ENCODE peak calls at places on chromosomes 16 and 17, in nine cellular contexts. One of them, this sample, is unnamed.

GRCh38 chr16:89696598-89697128 is 4.8 kb downstream of the SPATA2L start:
- DNase-seq in fibroblast of lung: peak
- DNase-seq in head of caudate nucleus: no peak
- DNase-seq in heart right ventricle: no peak
- DNase-seq in substantia nigra: no peak
- DNase-seq in cardiac fibroblast: no peak
- DNase-seq in stimulated activated CD8-positive, alpha-beta memory T cell treated with anti-CD3 and anti-CD28 coated beads, Interleukin-15, amount 100 ng/mL, for 24 hours: no peak
- DNase-seq in AG04450: no peak
- DNase-seq in epithelial cell of prostate: no peak
- DNase-seq in this sample: no peak

GRCh38 chr16:29734826-29735225 is 11.0 kb downstream of the C16orf54 start:
- DNase-seq in fibroblast of lung: no peak
- DNase-seq in head of caudate nucleus: no peak
- DNase-seq in heart right ventricle: no peak
- DNase-seq in substantia nigra: no peak
- DNase-seq in cardiac fibroblast: no peak
- DNase-seq in stimulated activated CD8-positive, alpha-beta memory T cell treated with anti-CD3 and anti-CD28 coated beads, Interleukin-15, amount 100 ng/mL, for 24 hours: no peak
- DNase-seq in AG04450: no peak
- DNase-seq in epithelial cell of prostate: no peak
- DNase-seq in this sample: no peak

GRCh38 chr16:67185003-67185865 is 1.5 kb upstream of the MATCAP1 start:
- DNase-seq in fibroblast of lung: peak
- DNase-seq in head of caudate nucleus: peak
- DNase-seq in heart right ventricle: peak
- DNase-seq in substantia nigra: peak
- DNase-seq in cardiac fibroblast: peak
- DNase-seq in stimulated activated CD8-positive, alpha-beta memory T cell treated with anti-CD3 and anti-CD28 coated beads, Interleukin-15, amount 100 ng/mL, for 24 hours: peak
- DNase-seq in AG04450: peak
- DNase-seq in epithelial cell of prostate: no peak
- DNase-seq in this sample: peak

GRCh38 chr16:4609200-4610010 is 5.3 kb downstream of the UBALD1 start:
- DNase-seq in fibroblast of lung: no peak
- DNase-seq in head of caudate nucleus: no peak
- DNase-seq in heart right ventricle: no peak
- DNase-seq in substantia nigra: no peak
- DNase-seq in cardiac fibroblast: no peak
- DNase-seq in stimulated activated CD8-positive, alpha-beta memory T cell treated with anti-CD3 and anti-CD28 coated beads, Interleukin-15, amount 100 ng/mL, for 24 hours: no peak
- DNase-seq in AG04450: no peak
- DNase-seq in epithelial cell of prostate: no peak
- DNase-seq in this sample: no peak

GRCh38 chr17:61362396-61362795 is 37.2 kb upstream of the TBX2 start:
- DNase-seq in fibroblast of lung: no peak
- DNase-seq in head of caudate nucleus: no peak
- DNase-seq in heart right ventricle: no peak
- DNase-seq in substantia nigra: no peak
- DNase-seq in cardiac fibroblast: no peak
- DNase-seq in stimulated activated CD8-positive, alpha-beta memory T cell treated with anti-CD3 and anti-CD28 coated beads, Interleukin-15, amount 100 ng/mL, for 24 hours: no peak
- DNase-seq in AG04450: no peak
- DNase-seq in epithelial cell of prostate: no peak
- DNase-seq in this sample: no peak

GRCh38 chr17:9212376-9213310 is 191.3 kb downstream of the NTN1 start:
- DNase-seq in fibroblast of lung: no peak
- DNase-seq in head of caudate nucleus: no peak
- DNase-seq in heart right ventricle: no peak
- DNase-seq in substantia nigra: no peak
- DNase-seq in cardiac fibroblast: no peak
- DNase-seq in stimulated activated CD8-positive, alpha-beta memory T cell treated with anti-CD3 and anti-CD28 coated beads, Interleukin-15, amount 100 ng/mL, for 24 hours: no peak
- DNase-seq in AG04450: no peak
- DNase-seq in epithelial cell of prostate: no peak
- DNase-seq in this sample: no peak

GRCh38 chr16:19959736-19960135 is 75.1 kb upstream of the GPRC5B start:
- DNase-seq in fibroblast of lung: no peak
- DNase-seq in head of caudate nucleus: no peak
- DNase-seq in heart right ventricle: no peak
- DNase-seq in substantia nigra: no peak
- DNase-seq in cardiac fibroblast: no peak
- DNase-seq in stimulated activated CD8-positive, alpha-beta memory T cell treated with anti-CD3 and anti-CD28 coated beads, Interleukin-15, amount 100 ng/mL, for 24 hours: no peak
- DNase-seq in AG04450: no peak
- DNase-seq in epithelial cell of prostate: no peak
- DNase-seq in this sample: no peak

GRCh38 chr17:16923097-16923903 is 48.6 kb downstream of the TNFRSF13B start:
- DNase-seq in fibroblast of lung: no peak
- DNase-seq in head of caudate nucleus: peak
- DNase-seq in heart right ventricle: no peak
- DNase-seq in substantia nigra: no peak
- DNase-seq in cardiac fibroblast: no peak
- DNase-seq in stimulated activated CD8-positive, alpha-beta memory T cell treated with anti-CD3 and anti-CD28 coated beads, Interleukin-15, amount 100 ng/mL, for 24 hours: no peak
- DNase-seq in AG04450: no peak
- DNase-seq in epithelial cell of prostate: no peak
- DNase-seq in this sample: no peak

GRCh38 chr16:23629516-23629915 is 11.6 kb downstream of the PALB2 start:
- DNase-seq in fibroblast of lung: no peak
- DNase-seq in head of caudate nucleus: no peak
- DNase-seq in heart right ventricle: no peak
- DNase-seq in substantia nigra: no peak
- DNase-seq in cardiac fibroblast: no peak
- DNase-seq in stimulated activated CD8-positive, alpha-beta memory T cell treated with anti-CD3 and anti-CD28 coated beads, Interleukin-15, amount 100 ng/mL, for 24 hours: no peak
- DNase-seq in AG04450: no peak
- DNase-seq in epithelial cell of prostate: peak
- DNase-seq in this sample: no peak

GRCh38 chr17:38748329-38749221 is at the start of gene PCGF2:
- DNase-seq in fibroblast of lung: peak
- DNase-seq in head of caudate nucleus: peak
- DNase-seq in heart right ventricle: peak
- DNase-seq in substantia nigra: peak
- DNase-seq in cardiac fibroblast: peak
- DNase-seq in stimulated activated CD8-positive, alpha-beta memory T cell treated with anti-CD3 and anti-CD28 coated beads, Interleukin-15, amount 100 ng/mL, for 24 hours: no peak
- DNase-seq in AG04450: peak
- DNase-seq in epithelial cell of prostate: no peak
- DNase-seq in this sample: peak

GRCh38 chr17:39591958-39592954 is 15.5 kb downstream of the NEUROD2 start:
- DNase-seq in fibroblast of lung: peak
- DNase-seq in head of caudate nucleus: no peak
- DNase-seq in heart right ventricle: peak
- DNase-seq in substantia nigra: no peak
- DNase-seq in cardiac fibroblast: peak
- DNase-seq in stimulated activated CD8-positive, alpha-beta memory T cell treated with anti-CD3 and anti-CD28 coated beads, Interleukin-15, amount 100 ng/mL, for 24 hours: no peak
- DNase-seq in AG04450: no peak
- DNase-seq in epithelial cell of prostate: no peak
- DNase-seq in this sample: no peak

GRCh38 chr16:85917012-85917411 is 18.1 kb downstream of the IRF8 start:
- DNase-seq in fibroblast of lung: no peak
- DNase-seq in head of caudate nucleus: no peak
- DNase-seq in heart right ventricle: no peak
- DNase-seq in substantia nigra: no peak
- DNase-seq in cardiac fibroblast: no peak
- DNase-seq in stimulated activated CD8-positive, alpha-beta memory T cell treated with anti-CD3 and anti-CD28 coated beads, Interleukin-15, amount 100 ng/mL, for 24 hours: no peak
- DNase-seq in AG04450: no peak
- DNase-seq in epithelial cell of prostate: no peak
- DNase-seq in this sample: no peak

GRCh38 chr17:50365165-50365564 is 7.8 kb downstream of the MRPL27 start:
- DNase-seq in fibroblast of lung: no peak
- DNase-seq in head of caudate nucleus: no peak
- DNase-seq in heart right ventricle: no peak
- DNase-seq in substantia nigra: no peak
- DNase-seq in cardiac fibroblast: no peak
- DNase-seq in stimulated activated CD8-positive, alpha-beta memory T cell treated with anti-CD3 and anti-CD28 coated beads, Interleukin-15, amount 100 ng/mL, for 24 hours: no peak
- DNase-seq in AG04450: no peak
- DNase-seq in epithelial cell of prostate: no peak
- DNase-seq in this sample: no peak

GRCh38 chr16:49924078-49924477 is 68.2 kb upstream of the ZNF423 start:
- DNase-seq in fibroblast of lung: no peak
- DNase-seq in head of caudate nucleus: no peak
- DNase-seq in heart right ventricle: no peak
- DNase-seq in substantia nigra: no peak
- DNase-seq in cardiac fibroblast: no peak
- DNase-seq in stimulated activated CD8-positive, alpha-beta memory T cell treated with anti-CD3 and anti-CD28 coated beads, Interleukin-15, amount 100 ng/mL, for 24 hours: no peak
- DNase-seq in AG04450: no peak
- DNase-seq in epithelial cell of prostate: no peak
- DNase-seq in this sample: no peak

GRCh38 chr16:89973654-89974335 is 25.2 kb downstream of the DEF8 start:
- DNase-seq in fibroblast of lung: no peak
- DNase-seq in head of caudate nucleus: no peak
- DNase-seq in heart right ventricle: no peak
- DNase-seq in substantia nigra: no peak
- DNase-seq in cardiac fibroblast: no peak
- DNase-seq in stimulated activated CD8-positive, alpha-beta memory T cell treated with anti-CD3 and anti-CD28 coated beads, Interleukin-15, amount 100 ng/mL, for 24 hours: no peak
- DNase-seq in AG04450: no peak
- DNase-seq in epithelial cell of prostate: no peak
- DNase-seq in this sample: no peak

GRCh38 chr17:50093246-50093645 is 1.9 kb upstream of the PDK2 start:
- DNase-seq in fibroblast of lung: no peak
- DNase-seq in head of caudate nucleus: no peak
- DNase-seq in heart right ventricle: no peak
- DNase-seq in substantia nigra: no peak
- DNase-seq in cardiac fibroblast: no peak
- DNase-seq in stimulated activated CD8-positive, alpha-beta memory T cell treated with anti-CD3 and anti-CD28 coated beads, Interleukin-15, amount 100 ng/mL, for 24 hours: no peak
- DNase-seq in AG04450: no peak
- DNase-seq in epithelial cell of prostate: no peak
- DNase-seq in this sample: no peak

GRCh38 chr16:81879625-81880024 is 100.5 kb downstream of the PLCG2 start:
- DNase-seq in fibroblast of lung: no peak
- DNase-seq in head of caudate nucleus: no peak
- DNase-seq in heart right ventricle: no peak
- DNase-seq in substantia nigra: no peak
- DNase-seq in cardiac fibroblast: no peak
- DNase-seq in stimulated activated CD8-positive, alpha-beta memory T cell treated with anti-CD3 and anti-CD28 coated beads, Interleukin-15, amount 100 ng/mL, for 24 hours: no peak
- DNase-seq in AG04450: no peak
- DNase-seq in epithelial cell of prostate: no peak
- DNase-seq in this sample: no peak

GRCh38 chr16:85602831-85603755 is 10.0 kb upstream of the GSE1 start:
- DNase-seq in fibroblast of lung: no peak
- DNase-seq in head of caudate nucleus: no peak
- DNase-seq in heart right ventricle: no peak
- DNase-seq in substantia nigra: no peak
- DNase-seq in cardiac fibroblast: no peak
- DNase-seq in stimulated activated CD8-positive, alpha-beta memory T cell treated with anti-CD3 and anti-CD28 coated beads, Interleukin-15, amount 100 ng/mL, for 24 hours: no peak
- DNase-seq in AG04450: no peak
- DNase-seq in epithelial cell of prostate: no peak
- DNase-seq in this sample: no peak

GRCh38 chr16:78072275-78072674 is 27.2 kb upstream of the WWOX start:
- DNase-seq in fibroblast of lung: no peak
- DNase-seq in head of caudate nucleus: no peak
- DNase-seq in heart right ventricle: no peak
- DNase-seq in substantia nigra: no peak
- DNase-seq in cardiac fibroblast: no peak
- DNase-seq in stimulated activated CD8-positive, alpha-beta memory T cell treated with anti-CD3 and anti-CD28 coated beads, Interleukin-15, amount 100 ng/mL, for 24 hours: no peak
- DNase-seq in AG04450: no peak
- DNase-seq in epithelial cell of prostate: no peak
- DNase-seq in this sample: no peak

GRCh38 chr16:64534180-64534780 is 587.6 kb downstream of the CDH11 start:
- DNase-seq in fibroblast of lung: no peak
- DNase-seq in head of caudate nucleus: no peak
- DNase-seq in heart right ventricle: no peak
- DNase-seq in substantia nigra: no peak
- DNase-seq in cardiac fibroblast: no peak
- DNase-seq in stimulated activated CD8-positive, alpha-beta memory T cell treated with anti-CD3 and anti-CD28 coated beads, Interleukin-15, amount 100 ng/mL, for 24 hours: no peak
- DNase-seq in AG04450: no peak
- DNase-seq in epithelial cell of prostate: no peak
- DNase-seq in this sample: no peak

This sample was measured in AG04449.